ENCODE peak calls at places on chromosome 15, in nine cellular contexts. One of them, this sample, is unnamed.

GRCh38 chr15:62758126-62758951 is 284.2 kb upstream of the TPM1 start:
- DNase-seq in H1: no peak
- DNase-seq in adrenal gland: peak; percentile 59
- DNase-seq in Peyer's patch: no peak
- DNase-seq in transverse colon: peak; percentile 14
- DNase-seq in IMR-90: peak; percentile 90
- DNase-seq in H54: peak; percentile 47
- DNase-seq in esophagus muscularis mucosa: peak; percentile 94
- DNase-seq in A549: peak; percentile 41
- DNase-seq in this sample: no peak

GRCh38 chr15:69887553-69887952 is 210.2 kb downstream of the TLE3 start:
- DNase-seq in H54: no peak
- DNase-seq in Peyer's patch: no peak
- DNase-seq in transverse colon: no peak
- DNase-seq in A549: no peak
- DNase-seq in H1: no peak
- DNase-seq in adrenal gland: no peak
- DNase-seq in IMR-90: no peak
- DNase-seq in esophagus muscularis mucosa: no peak
- DNase-seq in this sample: no peak

GRCh38 chr15:47717036-47717611 is at the start of gene SEMA6D:
- DNase-seq in adrenal gland: peak; percentile 62
- DNase-seq in H54: peak; percentile 32
- DNase-seq in esophagus muscularis mucosa: no peak
- DNase-seq in H1: peak; percentile 31
- DNase-seq in Peyer's patch: no peak
- DNase-seq in transverse colon: peak; percentile 72
- DNase-seq in A549: peak; percentile 12
- DNase-seq in IMR-90: peak; percentile 85
- DNase-seq in this sample: peak; percentile 15

GRCh38 chr15:65331811-65332210 is 27.3 kb downstream of the RNU5B-1 start:
- DNase-seq in esophagus muscularis mucosa: no peak
- DNase-seq in H54: no peak
- DNase-seq in H1: no peak
- DNase-seq in transverse colon: no peak
- DNase-seq in A549: no peak
- DNase-seq in IMR-90: no peak
- DNase-seq in Peyer's patch: no peak
- DNase-seq in adrenal gland: no peak
- DNase-seq in this sample: no peak

GRCh38 chr15:65869954-65870871 is 922 bp downstream of the RAB11A start:
- DNase-seq in H1: no peak
- DNase-seq in IMR-90: peak; percentile 31
- DNase-seq in adrenal gland: peak; percentile 47
- DNase-seq in Peyer's patch: peak; percentile 27
- DNase-seq in A549: peak; percentile 65
- DNase-seq in H54: no peak
- DNase-seq in transverse colon: peak; percentile 75
- DNase-seq in esophagus muscularis mucosa: no peak
- DNase-seq in this sample: no peak

GRCh38 chr15:93105510-93105909 is 16.5 kb upstream of the RGMA start:
- DNase-seq in IMR-90: no peak
- DNase-seq in H1: no peak
- DNase-seq in esophagus muscularis mucosa: no peak
- DNase-seq in transverse colon: no peak
- DNase-seq in A549: no peak
- DNase-seq in Peyer's patch: no peak
- DNase-seq in adrenal gland: no peak
- DNase-seq in H54: no peak
- DNase-seq in this sample: no peak

GRCh38 chr15:67117356-67117755 is 52.0 kb downstream of the SMAD3 start:
- DNase-seq in H1: no peak
- DNase-seq in adrenal gland: no peak
- DNase-seq in H54: no peak
- DNase-seq in IMR-90: peak; percentile 85
- DNase-seq in Peyer's patch: no peak
- DNase-seq in esophagus muscularis mucosa: no peak
- DNase-seq in A549: no peak
- DNase-seq in transverse colon: no peak
- DNase-seq in this sample: no peak

GRCh38 chr15:75389791-75390382 is 21.5 kb upstream of the MAN2C1 start:
- DNase-seq in Peyer's patch: no peak
- DNase-seq in A549: peak; percentile 60
- DNase-seq in adrenal gland: no peak
- DNase-seq in esophagus muscularis mucosa: no peak
- DNase-seq in transverse colon: no peak
- DNase-seq in H54: no peak
- DNase-seq in H1: no peak
- DNase-seq in IMR-90: no peak
- DNase-seq in this sample: no peak

GRCh38 chr15:74889882-74890768 is at the start of gene MPI:
- DNase-seq in Peyer's patch: peak; percentile 83
- DNase-seq in A549: peak; percentile 80
- DNase-seq in transverse colon: peak; percentile 90
- DNase-seq in IMR-90: peak; percentile 68
- DNase-seq in adrenal gland: peak; percentile 87
- DNase-seq in H1: no peak
- DNase-seq in H54: peak; percentile 86
- DNase-seq in esophagus muscularis mucosa: peak; percentile 96
- DNase-seq in this sample: peak; percentile 96

GRCh38 chr15:74843891-74844299 is 939 bp upstream of the ULK3 start:
- DNase-seq in A549: no peak
- DNase-seq in esophagus muscularis mucosa: no peak
- DNase-seq in H54: no peak
- DNase-seq in adrenal gland: no peak
- DNase-seq in IMR-90: no peak
- DNase-seq in transverse colon: no peak
- DNase-seq in Peyer's patch: no peak
- DNase-seq in H1: no peak
- DNase-seq in this sample: no peak

GRCh38 chr15:64558460-64559179 is 98.2 kb downstream of the ZNF609 start:
- DNase-seq in A549: no peak
- DNase-seq in H54: no peak
- DNase-seq in Peyer's patch: no peak
- DNase-seq in adrenal gland: no peak
- DNase-seq in IMR-90: peak; percentile 24
- DNase-seq in H1: no peak
- DNase-seq in esophagus muscularis mucosa: no peak
- DNase-seq in transverse colon: no peak
- DNase-seq in this sample: no peak

GRCh38 chr15:35439291-35439690 is 106.7 kb downstream of the DPH6 start:
- DNase-seq in adrenal gland: no peak
- DNase-seq in esophagus muscularis mucosa: no peak
- DNase-seq in IMR-90: peak; percentile 88
- DNase-seq in transverse colon: no peak
- DNase-seq in Peyer's patch: no peak
- DNase-seq in A549: no peak
- DNase-seq in H54: no peak
- DNase-seq in H1: no peak
- DNase-seq in this sample: no peak

GRCh38 chr15:96347181-96348111 is 16.9 kb downstream of the NR2F2 start:
- DNase-seq in IMR-90: no peak
- DNase-seq in H1: no peak
- DNase-seq in A549: no peak
- DNase-seq in Peyer's patch: no peak
- DNase-seq in H54: no peak
- DNase-seq in transverse colon: no peak
- DNase-seq in adrenal gland: peak; percentile 55
- DNase-seq in esophagus muscularis mucosa: no peak
- DNase-seq in this sample: no peak

GRCh38 chr15:92376109-92376508 is 17.6 kb upstream of the ST8SIA2 start:
- DNase-seq in IMR-90: no peak
- DNase-seq in Peyer's patch: no peak
- DNase-seq in H54: no peak
- DNase-seq in esophagus muscularis mucosa: no peak
- DNase-seq in A549: no peak
- DNase-seq in transverse colon: no peak
- DNase-seq in H1: no peak
- DNase-seq in adrenal gland: no peak
- DNase-seq in this sample: no peak

DNA sequence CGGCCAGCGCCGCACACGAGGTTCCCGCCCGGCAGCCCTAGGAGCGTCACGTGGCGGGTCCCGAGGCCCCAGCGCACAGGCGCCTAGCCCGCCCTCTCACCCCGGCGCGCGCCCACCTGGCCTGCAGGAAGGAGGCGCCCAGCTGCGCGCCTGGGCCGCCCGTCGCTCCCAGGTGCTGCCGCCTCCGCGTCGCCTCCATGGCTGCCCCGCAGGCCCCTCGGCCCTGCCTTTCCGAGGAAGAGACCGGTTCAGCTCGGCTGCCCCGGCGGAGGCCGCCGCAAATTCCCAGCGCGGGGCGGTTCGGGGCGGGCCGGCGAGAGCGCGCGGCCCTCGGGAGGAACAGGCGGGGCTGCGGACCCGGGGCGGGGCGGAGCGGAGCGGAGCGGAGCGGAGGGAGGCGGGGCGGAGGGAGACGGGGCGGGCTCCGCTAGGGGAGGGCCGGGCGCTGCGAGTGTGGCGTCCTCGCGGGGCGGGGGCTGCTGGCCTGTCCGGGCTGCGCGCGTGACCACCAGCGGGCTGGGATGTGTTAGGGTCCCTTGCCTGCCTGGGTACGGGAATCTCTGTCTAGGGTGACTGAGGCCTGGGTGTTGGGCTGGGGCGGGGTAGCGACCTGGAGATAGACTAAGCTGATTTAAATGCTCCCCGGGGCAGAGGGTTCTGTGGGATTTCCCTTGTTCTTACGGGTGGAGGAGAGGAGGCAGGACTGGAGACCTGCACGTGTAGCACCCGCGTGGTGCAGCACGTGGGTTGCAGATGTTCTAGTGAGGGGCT is at the start of gene CLN6:
- DNase-seq in A549: peak; percentile 83
- DNase-seq in Peyer's patch: peak; percentile 83
- DNase-seq in esophagus muscularis mucosa: peak; percentile 94
- DNase-seq in H1: no peak
- DNase-seq in transverse colon: peak; percentile 87
- DNase-seq in H54: peak; percentile 74
- DNase-seq in IMR-90: peak; percentile 77
- DNase-seq in adrenal gland: peak; percentile 83
- DNase-seq in this sample: peak; percentile 89
- TF ChIP-seq POLR2A in A549: peak; percentile 60
- TF ChIP-seq POLR2A in Peyer's patch: peak; percentile 13
- TF ChIP-seq POLR2A in esophagus muscularis mucosa: no peak
- TF ChIP-seq POLR2A in H1: peak; percentile 40
- TF ChIP-seq POLR2A in transverse colon: peak; percentile 41
- TF ChIP-seq POLR2A in H54: peak; percentile 43
- TF ChIP-seq POLR2A in IMR-90: peak; percentile 45
- TF ChIP-seq POLR2A in adrenal gland: peak; percentile 53
- TF ChIP-seq POLR2A in this sample: no peak

GRCh38 chr15:59298255-59298856 is 74.3 kb downstream of the MYO1E start:
- DNase-seq in adrenal gland: no peak
- DNase-seq in Peyer's patch: peak; percentile 58
- DNase-seq in A549: no peak
- DNase-seq in IMR-90: peak; percentile 20
- DNase-seq in H54: no peak
- DNase-seq in esophagus muscularis mucosa: no peak
- DNase-seq in H1: no peak
- DNase-seq in transverse colon: no peak
- DNase-seq in this sample: peak; percentile 28
- TF ChIP-seq POLR2A in adrenal gland: no peak
- TF ChIP-seq POLR2A in Peyer's patch: no peak
- TF ChIP-seq POLR2A in A549: no peak
- TF ChIP-seq POLR2A in IMR-90: no peak
- TF ChIP-seq POLR2A in H54: no peak
- TF ChIP-seq POLR2A in esophagus muscularis mucosa: no peak
- TF ChIP-seq POLR2A in H1: no peak
- TF ChIP-seq POLR2A in transverse colon: no peak
- TF ChIP-seq POLR2A in this sample: no peak

DNA sequence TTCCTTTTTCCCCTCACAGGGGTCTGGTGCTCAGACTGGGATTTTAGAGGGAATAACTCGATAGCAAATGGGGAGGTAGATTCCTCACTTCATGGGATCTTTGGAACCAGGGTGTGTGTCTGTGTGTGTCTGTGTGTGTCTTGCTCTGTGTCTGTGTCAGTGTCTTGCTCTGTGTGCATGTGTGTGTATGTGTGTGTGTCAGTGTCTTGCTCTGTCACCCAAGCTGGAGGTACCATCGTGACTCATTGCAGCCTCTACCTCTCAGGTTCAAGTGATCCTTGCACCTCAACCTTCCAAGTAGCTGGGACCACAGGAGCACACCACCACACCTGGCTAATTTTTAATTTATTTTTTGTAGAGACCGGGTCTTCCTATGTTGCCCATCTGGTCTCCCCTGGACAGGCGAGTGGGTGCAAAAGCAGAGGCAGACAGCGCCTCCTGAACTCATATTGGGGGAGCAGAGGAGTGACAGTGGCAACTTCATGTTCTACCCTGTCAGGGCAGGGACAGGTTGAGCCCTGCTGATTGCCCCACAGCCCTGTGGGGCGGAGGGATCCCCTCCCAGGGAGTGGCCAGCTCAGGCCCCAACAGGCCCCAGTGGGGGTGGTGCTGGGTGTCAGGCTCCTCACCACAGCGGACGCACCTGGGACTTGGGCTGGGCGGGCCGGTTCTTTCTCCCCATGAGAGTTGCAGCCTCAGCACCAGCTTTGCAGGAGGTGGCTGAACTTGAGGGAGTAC is 10.4 kb upstream of the SEMA4B start:
- DNase-seq in transverse colon: peak; percentile 91
- DNase-seq in H1: no peak
- DNase-seq in adrenal gland: no peak
- DNase-seq in Peyer's patch: peak; percentile 93
- DNase-seq in H54: no peak
- DNase-seq in IMR-90: no peak
- DNase-seq in esophagus muscularis mucosa: no peak
- DNase-seq in A549: no peak
- DNase-seq in this sample: no peak
- TF ChIP-seq POLR2A in transverse colon: peak; percentile 31
- TF ChIP-seq POLR2A in H1: no peak
- TF ChIP-seq POLR2A in adrenal gland: no peak
- TF ChIP-seq POLR2A in Peyer's patch: peak; percentile 31
- TF ChIP-seq POLR2A in H54: no peak
- TF ChIP-seq POLR2A in IMR-90: no peak
- TF ChIP-seq POLR2A in esophagus muscularis mucosa: no peak
- TF ChIP-seq POLR2A in A549: no peak
- TF ChIP-seq POLR2A in this sample: no peak

GRCh38 chr15:90743407-90743806 is 26.3 kb downstream of the BLM start:
- DNase-seq in H54: no peak
- DNase-seq in Peyer's patch: no peak
- DNase-seq in esophagus muscularis mucosa: no peak
- DNase-seq in A549: no peak
- DNase-seq in H1: no peak
- DNase-seq in IMR-90: no peak
- DNase-seq in transverse colon: no peak
- DNase-seq in adrenal gland: no peak
- DNase-seq in this sample: no peak
- TF ChIP-seq POLR2A in H54: no peak
- TF ChIP-seq POLR2A in Peyer's patch: no peak
- TF ChIP-seq POLR2A in esophagus muscularis mucosa: no peak
- TF ChIP-seq POLR2A in A549: no peak
- TF ChIP-seq POLR2A in H1: no peak
- TF ChIP-seq POLR2A in IMR-90: no peak
- TF ChIP-seq POLR2A in transverse colon: no peak
- TF ChIP-seq POLR2A in adrenal gland: no peak
- TF ChIP-seq POLR2A in this sample: no peak

This sample was measured in GM12891.